ENCODE peak calls at places on chromosome 21, in five cellular contexts. N is thoracic aorta, V is fibroblast of pulmonary artery, B is WTC11, G is choroid plexus epithelial cell. R is an unnamed sample.

GRCh38 chr21:42593815-42594157 is 59.6 kb upstream of the PDE9A start:
- DNase-seq in V (no peak), B (no peak), N (no peak), G (no peak), R (no peak)

GRCh38 chr21:41598561-41599511 is 90.9 kb upstream of the TMPRSS2 start:
- DNase-seq in V (no peak), B (no peak), N (no peak), G (no peak), R (no peak)

GRCh38 chr21:16343776-16344175 is 614.0 kb downstream of the USP25 start:
- DNase-seq in N (no peak), B (no peak), G (no peak), V (no peak), R (no peak)

GRCh38 chr21:29372063-29372802 is 73.5 kb downstream of the BACH1 start:
- DNase-seq in N (peak; percentile 21), G (peak; percentile 92), B (peak; percentile 24), V (peak; percentile 90), R (peak; percentile 82)

GRCh38 chr21:44730028-44730395 is 18.6 kb upstream of the TSPEAR start:
- DNase-seq in N (no peak), V (no peak), B (no peak), G (no peak), R (no peak)

GRCh38 chr21:32929633-32930038 is 96.1 kb upstream of the OLIG2 start:
- DNase-seq in V (no peak), B (no peak), N (no peak), G (no peak), R (no peak)

GRCh38 chr21:17461582-17461981 is 51.3 kb upstream of the CXADR start:
- DNase-seq in G (peak; percentile 39), N (no peak), B (no peak), V (peak; percentile 71), R (peak; percentile 68)

GRCh38 chr21:40841524-40842196 is 5.3 kb downstream of the DSCAM start:
- DNase-seq in B (peak; percentile 78), N (no peak), V (no peak), G (no peak), R (peak; percentile 79)

GRCh38 chr21:21045538-21045937 is 47.3 kb downstream of the NCAM2 start:
- DNase-seq in V (no peak), N (no peak), G (peak; percentile 25), B (no peak), R (no peak)

GRCh38 chr21:26405735-26406361 is 167.2 kb downstream of the CYYR1 start:
- DNase-seq in B (no peak), G (peak; percentile 87), N (no peak), V (peak; percentile 82), R (peak; percentile 93)

GRCh38 chr21:44817914-44818635 is at the start of gene SUMO3:
- DNase-seq in V (peak; percentile 82), B (peak; percentile 69), N (no peak), G (peak; percentile 83), R (peak; percentile 78)

GRCh38 chr21:38511662-38512243 is 13.5 kb upstream of the ERG start:
- DNase-seq in B (no peak), V (no peak), N (no peak), G (no peak), R (no peak)

GRCh38 chr21:29521872-29522271 is 223.2 kb downstream of the BACH1 start:
- DNase-seq in N (no peak), B (no peak), G (no peak), V (no peak), R (no peak)

GRCh38 chr21:20661745-20662470 is 336.3 kb upstream of the NCAM2 start:
- DNase-seq in N (no peak), B (no peak), V (no peak), G (peak; percentile 35), R (no peak)

GRCh38 chr21:34986561-34987533 is 62.3 kb downstream of the RUNX1 start:
- DNase-seq in B (no peak), G (peak; percentile 92), N (no peak), V (peak; percentile 67), R (peak; percentile 40)
- TF ChIP-seq CTCF in B (no peak), G (peak; percentile 40), N (no peak), V (no peak), R (no peak)

DNA sequence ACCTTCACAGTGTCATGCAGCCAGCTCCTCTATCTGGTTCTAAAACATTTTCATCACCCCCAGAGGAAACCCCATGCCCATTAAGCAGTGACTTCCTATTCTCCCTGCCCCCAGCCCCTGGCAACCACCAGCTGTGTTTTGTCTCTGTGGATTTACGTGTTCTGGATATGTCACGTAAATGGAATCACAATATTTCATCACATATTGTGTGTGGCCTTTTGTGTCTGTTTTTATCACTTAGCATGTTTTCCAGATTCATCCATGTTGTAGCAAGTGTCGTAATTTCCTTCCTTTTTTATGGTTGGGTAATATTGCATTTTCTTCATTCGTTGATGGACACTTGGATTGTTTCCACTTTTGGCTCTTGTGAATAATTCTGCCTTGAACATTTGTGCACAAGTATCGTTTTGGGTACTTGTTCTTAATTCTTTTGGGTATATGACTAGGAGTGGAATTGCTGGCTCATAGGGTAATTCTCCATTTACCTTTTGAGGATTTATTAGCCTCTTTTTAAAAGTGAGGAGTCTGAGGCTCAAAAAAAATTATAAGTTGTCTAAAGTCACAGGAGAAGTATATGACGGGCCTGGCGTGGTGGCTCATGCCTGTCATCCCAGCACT is 127.0 kb downstream of the MRPS6 start:
- DNase-seq in V (peak; percentile 85), N (no peak), G (peak; percentile 29), B (no peak), R (no peak)
- TF ChIP-seq CTCF in V (no peak), N (no peak), G (no peak), B (no peak), R (no peak)

GRCh38 chr21:30958737-30959136 is 77.4 kb upstream of the KRTAP11-1 start:
- DNase-seq in G (no peak), B (no peak), V (no peak), N (no peak), R (no peak)

DNA sequence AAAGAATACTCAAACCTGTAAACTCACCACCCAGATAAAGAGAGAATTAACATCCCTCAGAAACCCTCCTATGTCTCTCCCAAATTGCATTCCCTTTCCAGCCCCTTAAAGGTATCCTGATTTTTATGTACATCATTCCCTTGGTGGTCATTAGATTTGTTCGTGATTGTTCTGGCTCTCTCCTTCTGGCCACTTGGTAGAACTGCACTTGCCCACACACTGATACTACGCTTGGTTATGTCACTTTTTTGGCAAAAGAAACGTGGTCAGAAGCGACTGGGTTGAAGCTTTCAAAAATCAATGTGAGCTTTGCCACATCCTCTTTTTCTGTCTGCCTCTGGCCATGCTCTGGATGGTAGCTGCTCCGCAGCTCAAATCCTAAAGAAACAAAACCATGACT is 76.3 kb downstream of the KRTAP19-8 start:
- DNase-seq in B (no peak), G (no peak), N (no peak), V (no peak), R (no peak)
- TF ChIP-seq CTCF in B (peak; percentile 30), G (no peak), N (no peak), V (no peak), R (no peak)

GRCh38 chr21:43619856-43620255 is 39.4 kb downstream of the HSF2BP start:
- DNase-seq in N (no peak), V (peak; percentile 31), G (no peak), B (no peak), R (no peak)
- TF ChIP-seq CTCF in N (no peak), V (peak; percentile 18), G (peak; percentile 25), B (no peak), R (peak; percentile 41)

GRCh38 chr21:39686636-39687035 is 58.3 kb upstream of the IGSF5 start:
- DNase-seq in N (no peak), V (no peak), B (no peak), G (no peak), R (no peak)

GRCh38 chr21:39687069-39687468 is 57.9 kb upstream of the IGSF5 start:
- DNase-seq in V (no peak), B (no peak), G (no peak), N (no peak), R (no peak)

GRCh38 chr21:39688010-39688409 is 57.0 kb upstream of the IGSF5 start:
- DNase-seq in V (no peak), N (no peak), B (no peak), G (no peak), R (no peak)

GRCh38 chr21:39694750-39695149 is 50.2 kb upstream of the IGSF5 start:
- DNase-seq in N (no peak), G (peak; percentile 43), B (no peak), V (no peak), R (no peak)

GRCh38 chr21:39690454-39690853 is 54.5 kb upstream of the IGSF5 start:
- DNase-seq in B (no peak), N (no peak), V (no peak), G (no peak), R (no peak)
- TF ChIP-seq CTCF in B (no peak), N (no peak), V (no peak), G (no peak), R (no peak)

GRCh38 chr21:46265736-46266525 is 19.5 kb downstream of the MCM3AP start:
- DNase-seq in B (no peak), N (no peak), V (no peak), G (no peak), R (no peak)

GRCh38 chr21:46264046-46264689 is 21.2 kb downstream of the MCM3AP start:
- DNase-seq in N (no peak), G (no peak), V (no peak), B (no peak), R (no peak)

GRCh38 chr21:46266946-46267345 is 18.5 kb downstream of the MCM3AP start:
- DNase-seq in B (no peak), V (no peak), G (no peak), N (no peak), R (no peak)

GRCh38 chr21:46268371-46268770 is 17.0 kb downstream of the MCM3AP start:
- DNase-seq in G (no peak), N (no peak), V (no peak), B (no peak), R (no peak)

GRCh38 chr21:46264690-46265144 is 20.7 kb downstream of the MCM3AP start:
- DNase-seq in N (no peak), B (peak; percentile 26), G (no peak), V (no peak), R (no peak)
- TF ChIP-seq CTCF in N (no peak), B (no peak), G (no peak), V (no peak), R (no peak)

DNA sequence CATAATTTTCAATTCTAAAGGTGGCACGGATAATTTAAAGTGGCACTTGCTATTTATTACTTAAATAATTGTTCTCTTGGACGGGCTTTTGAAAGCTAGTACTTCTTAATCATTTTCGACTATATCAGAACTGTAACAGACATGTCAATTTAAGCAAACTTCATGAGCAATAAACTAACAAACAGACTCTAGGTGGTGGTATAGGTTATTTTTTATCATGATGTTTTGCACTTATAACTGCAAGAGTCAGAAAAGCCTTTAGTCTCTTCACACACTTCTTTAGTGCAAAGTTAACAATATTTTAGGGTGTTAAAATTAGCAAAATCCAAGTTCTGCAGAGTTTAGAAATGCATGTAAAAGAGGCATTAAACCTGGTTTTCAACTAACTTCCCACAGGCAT is 2.2 kb downstream of the NRIP1 start:
- DNase-seq in B (no peak), N (no peak), V (peak; percentile 50), G (peak; percentile 61), R (peak; percentile 32)
- TF ChIP-seq CTCF in B (no peak), N (no peak), V (peak; percentile 18), G (peak; percentile 16), R (peak; percentile 9)

GRCh38 chr21:36478941-36479340 is 981 bp downstream of the CLDN14 start:
- DNase-seq in G (no peak), N (no peak), V (peak; percentile 14), B (peak; percentile 57), R (peak; percentile 10)
- TF ChIP-seq CTCF in G (peak; percentile 54), N (no peak), V (peak; percentile 36), B (no peak), R (peak; percentile 5)

GRCh38 chr21:28174006-28174405 is 818.7 kb downstream of the LTN1 start:
- DNase-seq in B (no peak), G (no peak), V (no peak), N (no peak), R (no peak)
- TF ChIP-seq CTCF in B (no peak), G (no peak), V (no peak), N (no peak), R (no peak)

R was measured in epithelial cell of esophagus.